ENCODE peak calls at places on chromosomes 1 and 21, in nine cellular contexts. M, G, A, N, R, B, F, D and X are unnamed samples.

GRCh38 chr21:42199488-42200463 is 19.2 kb upstream of the ABCG1 start:
- DNase-seq in M (no peak), G (no peak), A (peak), N (no peak), R (peak), B (no peak), F (no peak), D (no peak), X (no peak)

GRCh38 chr1:165369255-165369848 is 12.8 kb upstream of the LMX1A start:
- DNase-seq in M (no peak), G (peak), A (no peak), N (no peak), R (peak), B (peak), F (peak), D (no peak), X (peak)

GRCh38 chr21:46029201-46029924 is 47.8 kb downstream of the COL6A1 start:
- DNase-seq in M (no peak), G (no peak), A (no peak), N (no peak), R (no peak), B (no peak), F (no peak), D (no peak), X (no peak)

GRCh38 chr1:200887772-200888348 is 6.8 kb upstream of the INAVA start:
- DNase-seq in M (no peak), G (no peak), A (no peak), N (no peak), R (no peak), B (no peak), F (no peak), D (no peak), X (no peak)

GRCh38 chr1:157040802-157041201 is 4.7 kb downstream of the ARHGEF11 start:
- DNase-seq in M (no peak), G (no peak), A (no peak), N (no peak), R (no peak), B (no peak), F (no peak), D (no peak), X (no peak)

GRCh38 chr1:16129316-16129715 is 26.6 kb downstream of the EPHA2 start:
- DNase-seq in M (no peak), G (no peak), A (no peak), N (no peak), R (no peak), B (no peak), F (no peak), D (no peak), X (peak)

GRCh38 chr1:32339363-32339978 is 3.4 kb upstream of the MARCKSL1 start:
- DNase-seq in M (peak), G (no peak), A (peak), N (no peak), R (no peak), B (peak), F (no peak), D (no peak), X (no peak)

GRCh38 chr1:209895709-209896108 is 42.3 kb upstream of the SYT14 start:
- DNase-seq in M (no peak), G (no peak), A (peak), N (no peak), R (no peak), B (peak), F (no peak), D (no peak), X (no peak)

GRCh38 chr1:35588197-35588910 is 15.2 kb downstream of the TFAP2E start:
- DNase-seq in M (no peak), G (no peak), A (no peak), N (no peak), R (no peak), B (no peak), F (no peak), D (no peak), X (no peak)

GRCh38 chr1:25821112-25821476 is 1.3 kb downstream of the MTFR1L start:
- DNase-seq in M (no peak), G (no peak), A (no peak), N (no peak), R (no peak), B (no peak), F (no peak), D (no peak), X (no peak)

GRCh38 chr1:54803761-54804470 is 2.8 kb upstream of the TTC22 start:
- DNase-seq in M (no peak), G (no peak), A (no peak), N (no peak), R (no peak), B (no peak), F (no peak), D (no peak), X (no peak)

GRCh38 chr1:109241841-109242301 is 7.5 kb upstream of the CELSR2 start:
- DNase-seq in M (no peak), G (no peak), A (no peak), N (no peak), R (no peak), B (no peak), F (no peak), D (no peak), X (peak)

GRCh38 chr1:180246579-180246978 is 16.5 kb downstream of the LHX4 start:
- DNase-seq in M (no peak), G (no peak), A (no peak), N (no peak), R (no peak), B (no peak), F (no peak), D (no peak), X (no peak)

GRCh38 chr1:110554871-110555801 is 36.2 kb upstream of the KCNA10 start:
- DNase-seq in M (peak), G (peak), A (no peak), N (no peak), R (no peak), B (peak), F (peak), D (no peak), X (peak)

GRCh38 chr1:95384570-95384969 is 150.6 kb downstream of the RWDD3 start:
- DNase-seq in M (no peak), G (no peak), A (no peak), N (no peak), R (no peak), B (peak), F (no peak), D (no peak), X (no peak)

GRCh38 chr1:204113900-204114299 is 37.9 kb downstream of the ETNK2 start:
- DNase-seq in M (no peak), G (no peak), A (no peak), N (no peak), R (no peak), B (no peak), F (no peak), D (no peak), X (no peak)

GRCh38 chr1:45009956-45010854 is 919 bp downstream of the HECTD3 start:
- DNase-seq in M (peak), G (no peak), A (peak), N (no peak), R (peak), B (peak), F (no peak), D (peak), X (peak)

GRCh38 chr1:168301664-168302320 is 21.1 kb downstream of the TBX19 start:
- DNase-seq in M (no peak), G (no peak), A (peak), N (no peak), R (no peak), B (no peak), F (no peak), D (no peak), X (no peak)

GRCh38 chr21:46148106-46148505 is 7.3 kb downstream of the FTCD start:
- DNase-seq in M (no peak), G (no peak), A (no peak), N (no peak), R (no peak), B (no peak), F (no peak), D (no peak), X (no peak)

GRCh38 chr1:230836801-230837200 is 31.5 kb downstream of the C1orf198 start:
- DNase-seq in M (no peak), G (no peak), A (no peak), N (no peak), R (no peak), B (no peak), F (no peak), D (no peak), X (no peak)

GRCh38 chr21:39451332-39452206 is at the start of gene SH3BGR:
- DNase-seq in M (no peak), G (no peak), A (no peak), N (peak), R (no peak), B (no peak), F (no peak), D (peak), X (no peak)

GRCh38 chr1:43019226-43019625 is 60.6 kb upstream of the SLC2A1 start:
- DNase-seq in M (no peak), G (no peak), A (no peak), N (no peak), R (no peak), B (no peak), F (no peak), D (no peak), X (no peak)

GRCh38 chr21:28193189-28193588 is 799.5 kb downstream of the LTN1 start:
- DNase-seq in M (no peak), G (no peak), A (no peak), N (no peak), R (no peak), B (no peak), F (no peak), D (no peak), X (no peak)

GRCh38 chr1:23126801-23127200 is 41.9 kb downstream of the LUZP1 start:
- DNase-seq in M (no peak), G (no peak), A (peak), N (no peak), R (no peak), B (no peak), F (no peak), D (no peak), X (no peak)

GRCh38 chr1:24379733-24380315 is 33.8 kb downstream of the STPG1 start:
- DNase-seq in M (no peak), G (no peak), A (peak), N (no peak), R (no peak), B (no peak), F (no peak), D (no peak), X (no peak)

GRCh38 chr1:248793592-248793991 is 32.1 kb downstream of the SH3BP5L start:
- DNase-seq in M (peak), G (no peak), A (no peak), N (no peak), R (no peak), B (no peak), F (no peak), D (no peak), X (no peak)

GRCh38 chr1:205484985-205485967 is 19.2 kb upstream of the CDK18 start:
- DNase-seq in M (peak), G (peak), A (peak), N (no peak), R (peak), B (peak), F (peak), D (no peak), X (peak)

GRCh38 chr1:235588916-235589515 is 60.6 kb downstream of the GNG4 start:
- DNase-seq in M (peak), G (no peak), A (no peak), N (no peak), R (no peak), B (no peak), F (no peak), D (no peak), X (no peak)

GRCh38 chr1:222167111-222167510 is 380.8 kb downstream of the HHIPL2 start:
- DNase-seq in M (no peak), G (no peak), A (no peak), N (no peak), R (peak), B (peak), F (no peak), D (peak), X (peak)